ENCODE peak calls at places on chromosomes 11 and 22, in six cellular contexts. N is HepG2, Q is K562, U is upper lobe of left lung, D is breast epithelium, Z is stomach. W is an unnamed sample.

GRCh38 chr22:31820655-31821054 is 66.8 kb downstream of the DEPDC5 start:
- DNase-seq in N (no peak), Q (no peak), U (no peak), D (no peak), Z (no peak), W (no peak)

GRCh38 chr22:24969588-24970301 is 17.2 kb downstream of the KIAA1671 start:
- DNase-seq in N (peak; percentile 60), Q (no peak), U (no peak), D (peak; percentile 69), Z (no peak), W (peak; percentile 91)

GRCh38 chr11:94128746-94129504 is at the start of gene PANX1:
- DNase-seq in N (peak; percentile 76), Q (peak; percentile 80), U (peak; percentile 97), D (peak; percentile 50), Z (peak; percentile 80), W (peak; percentile 66)

GRCh38 chr22:47084226-47084625 is 321.8 kb downstream of the TBC1D22A start:
- DNase-seq in N (no peak), Q (no peak), U (no peak), D (no peak), Z (no peak), W (no peak)

GRCh38 chr11:95266751-95267374 is 35.9 kb upstream of the SESN3 start:
- DNase-seq in N (no peak), Q (no peak), U (no peak), D (peak; percentile 35), Z (no peak), W (no peak)

GRCh38 chr22:29080061-29080975 is 7.5 kb downstream of the KREMEN1 start:
- DNase-seq in N (no peak), Q (no peak), U (no peak), D (peak; percentile 61), Z (no peak), W (peak; percentile 34)

GRCh38 chr11:32173435-32173834 is 82.6 kb downstream of the RCN1 start:
- DNase-seq in N (peak; percentile 38), Q (no peak), U (peak; percentile 22), D (peak; percentile 22), Z (peak; percentile 61), W (peak; percentile 52)

GRCh38 chr11:132448334-132448995 is 1078.0 kb downstream of the NTM start:
- DNase-seq in N (no peak), Q (no peak), U (no peak), D (no peak), Z (no peak), W (no peak)

GRCh38 chr11:63508009-63508408 is 2.1 kb downstream of the LGALS12 start:
- DNase-seq in N (peak; percentile 64), Q (peak; percentile 40), U (no peak), D (no peak), Z (peak; percentile 77), W (no peak)

GRCh38 chr11:19980957-19981669 is 179.2 kb downstream of the DBX1 start:
- DNase-seq in N (peak; percentile 40), Q (peak; percentile 29), U (no peak), D (no peak), Z (no peak), W (peak; percentile 15)

GRCh38 chr11:80320765-80321164 is 879.9 kb upstream of the TENM4 start:
- DNase-seq in N (no peak), Q (no peak), U (no peak), D (no peak), Z (no peak), W (no peak)

GRCh38 chr11:133927690-133928627 is 28.8 kb downstream of the IGSF9B start:
- DNase-seq in N (peak; percentile 36), Q (peak; percentile 75), U (peak; percentile 81), D (peak; percentile 64), Z (peak; percentile 73), W (peak; percentile 71)

GRCh38 chr11:70073881-70074371 is 4.2 kb upstream of the ANO1 start:
- DNase-seq in N (no peak), Q (no peak), U (no peak), D (peak; percentile 33), Z (no peak), W (no peak)

GRCh38 chr22:33909075-33909458 is 11.2 kb downstream of the LARGE1 start:
- DNase-seq in N (peak; percentile 49), Q (no peak), U (no peak), D (no peak), Z (no peak), W (no peak)

GRCh38 chr11:108916290-108916689 is 251.4 kb downstream of the DDX10 start:
- DNase-seq in N (no peak), Q (no peak), U (no peak), D (no peak), Z (no peak), W (no peak)

GRCh38 chr11:70557742-70558485 is 159.6 kb downstream of the CTTN start:
- DNase-seq in N (no peak), Q (no peak), U (peak; percentile 64), D (no peak), Z (no peak), W (no peak)

GRCh38 chr22:49789289-49790141 is 38.2 kb downstream of the BRD1 start:
- DNase-seq in N (peak; percentile 10), Q (no peak), U (no peak), D (no peak), Z (no peak), W (no peak)

GRCh38 chr11:31246451-31247165 is 122.9 kb downstream of the DCDC1 start:
- DNase-seq in N (no peak), Q (no peak), U (no peak), D (no peak), Z (no peak), W (peak; percentile 59)

GRCh38 chr11:133928628-133929059 is 28.1 kb downstream of the IGSF9B start:
- DNase-seq in N (no peak), Q (no peak), U (no peak), D (peak; percentile 53), Z (peak; percentile 30), W (peak; percentile 59)

GRCh38 chr11:31804439-31805036 is 6.6 kb downstream of the PAX6 start:
- DNase-seq in N (no peak), Q (no peak), U (peak; percentile 53), D (no peak), Z (no peak), W (no peak)

GRCh38 chr11:58505849-58506248 is 2.1 kb downstream of the OR5B21 start:
- DNase-seq in N (no peak), Q (no peak), U (no peak), D (no peak), Z (no peak), W (no peak)

GRCh38 chr11:95245038-95245437 is 14.0 kb upstream of the SESN3 start:
- DNase-seq in N (no peak), Q (no peak), U (no peak), D (no peak), Z (no peak), W (no peak)

GRCh38 chr11:90849278-90849677 is 626.4 kb upstream of the CHORDC1 start:
- DNase-seq in N (no peak), Q (no peak), U (no peak), D (no peak), Z (no peak), W (no peak)

DNA sequence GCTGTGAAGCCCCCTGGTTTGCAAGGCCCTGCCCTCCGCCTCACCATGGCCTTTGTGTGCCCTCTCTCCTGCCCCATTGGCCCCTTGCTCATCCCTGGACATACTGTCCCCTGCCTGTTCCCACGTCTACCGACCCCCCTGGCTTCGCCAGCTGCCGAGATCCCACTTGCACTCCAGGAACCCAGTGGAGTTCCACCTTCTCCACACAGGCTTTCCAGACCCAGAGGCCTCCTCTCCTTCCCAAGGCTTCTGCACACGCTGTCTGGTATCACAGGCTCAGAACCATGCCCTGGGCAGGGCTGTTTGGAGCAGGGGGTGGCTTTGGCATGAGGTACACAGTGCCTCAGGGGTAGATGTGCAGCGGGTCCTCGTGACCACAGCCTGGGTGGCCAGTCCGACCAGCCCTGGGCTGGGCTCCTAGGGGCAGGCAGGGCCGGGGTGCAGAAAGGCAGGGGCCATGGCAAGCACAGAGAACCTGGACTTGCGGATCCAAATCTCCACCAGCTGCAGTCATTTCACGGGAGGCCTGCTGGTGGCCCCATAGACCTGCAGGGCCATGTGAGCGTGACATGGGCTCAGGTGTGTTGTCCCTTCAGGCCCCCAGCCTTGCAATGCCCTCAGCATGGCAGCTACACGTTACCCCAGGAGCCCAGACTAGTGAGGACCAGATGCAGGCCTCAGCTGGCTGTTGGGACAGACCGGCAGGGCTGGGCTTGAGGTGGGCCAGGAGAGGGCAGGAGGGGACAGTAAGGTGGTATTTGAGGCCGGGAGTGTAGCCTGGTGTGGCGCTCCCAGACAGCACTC is 9.5 kb downstream of the GRK2 start:
- DNase-seq in N (no peak), Q (no peak), U (peak; percentile 51), D (no peak), Z (no peak), W (no peak)
- TF ChIP-seq POLR2AphosphoS5 in N (no peak), Q (no peak), U (no peak), D (no peak), Z (no peak), W (no peak)

GRCh38 chr11:121067912-121068652 is 33.0 kb upstream of the TECTA start:
- DNase-seq in N (no peak), Q (no peak), U (no peak), D (no peak), Z (no peak), W (no peak)

GRCh38 chr11:121067026-121067425 is 34.0 kb upstream of the TECTA start:
- DNase-seq in N (no peak), Q (no peak), U (no peak), D (no peak), Z (no peak), W (no peak)

GRCh38 chr11:121068787-121069186 is 32.3 kb upstream of the TECTA start:
- DNase-seq in N (no peak), Q (no peak), U (no peak), D (no peak), Z (no peak), W (no peak)

GRCh38 chr11:121067453-121067852 is 33.6 kb upstream of the TECTA start:
- DNase-seq in N (peak; percentile 97), Q (no peak), U (no peak), D (no peak), Z (no peak), W (no peak)

DNA sequence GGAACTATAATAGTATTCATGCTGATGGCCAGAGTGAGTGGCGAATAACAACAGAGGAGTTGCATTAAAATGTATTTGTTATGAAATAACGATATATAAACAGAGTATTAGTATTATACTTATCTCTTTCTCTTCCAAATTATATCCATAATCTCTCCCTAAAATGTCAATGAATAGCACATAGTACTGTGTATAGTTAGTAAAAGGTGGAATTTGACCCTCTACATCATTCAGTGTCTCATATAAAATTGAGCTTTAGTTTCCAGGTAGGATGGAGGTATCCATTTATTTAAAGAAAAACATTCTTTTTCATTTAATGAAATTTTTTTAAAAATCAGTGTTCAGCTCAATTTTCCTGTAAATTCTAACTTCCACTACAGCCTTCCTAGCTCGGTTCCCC is 34.4 kb upstream of the TECTA start:
- DNase-seq in N (no peak), Q (no peak), U (no peak), D (no peak), Z (no peak), W (no peak)
- H3K4me1 ChIP-seq in N (peaks cover 55% of the 10 kb centered on the region), Q (no peaks in the 10 kb centered on the region), U (peaks cover 13% of the 10 kb centered on the region), D (no peaks in the 10 kb centered on the region), Z (peaks cover 5% of the 10 kb centered on the region), W (no peaks in the 10 kb centered on the region)

GRCh38 chr11:64743591-64744543 is at the start of gene RASGRP2:
- DNase-seq in N (peak; percentile 28), Q (peak; percentile 73), U (peak; percentile 96), D (peak; percentile 53), Z (peak; percentile 74), W (peak; percentile 36)
- H3K27ac ChIP-seq in N (no peak within 1 kb of the TSS), Q (peak within 1 kb of the TSS; percentile 73), U (peak within 1 kb of the TSS; percentile 90), D (peak within 1 kb of the TSS; percentile 92), Z (peak within 1 kb of the TSS; percentile 92), W (peak within 1 kb of the TSS; percentile 83)

GRCh38 chr22:38300197-38300945 is 16.9 kb downstream of the CSNK1E start:
- DNase-seq in N (no peak), Q (no peak), U (no peak), D (no peak), Z (no peak), W (no peak)
- TF ChIP-seq POLR2AphosphoS5 in N (no peak), Q (no peak), U (no peak), D (no peak), Z (no peak), W (no peak)

W was measured in prostate gland.